ENCODE peak calls at places on chromosomes 12 and 14, in seven cellular contexts. M is K562, O is GM12892, Q is SK-N-SH, K is H1, Y is HepG2, Z is GM12878. F is an unnamed sample.

GRCh38 chr14:99701260-99701659 is 17.2 kb downstream of the CYP46A1 start:
- DNase-seq in M (no peak), O (no peak), Q (no peak), K (no peak), Y (no peak), Z (no peak), F (no peak)

GRCh38 chr12:29517265-29517664 is 19.8 kb upstream of the OVCH1 start:
- DNase-seq in M (no peak), O (no peak), Q (no peak), K (no peak), Y (no peak), Z (no peak), F (no peak)

GRCh38 chr12:92848740-92849139 is 80.4 kb downstream of the EEA1 start:
- DNase-seq in M (no peak), O (no peak), Q (no peak), K (no peak), Y (no peak), Z (no peak), F (no peak)

GRCh38 chr12:126663304-126664094 is 1598.3 kb downstream of the AACS start:
- DNase-seq in M (peak), O (no peak), Q (peak), K (peak), Y (peak), Z (no peak), F (no peak)

GRCh38 chr12:48903982-48904411 is 21.3 kb downstream of the FKBP11 start:
- DNase-seq in M (peak), O (peak), Q (peak), K (no peak), Y (peak), Z (peak), F (peak)

GRCh38 chr12:19575307-19576243 is 136.3 kb downstream of the AEBP2 start:
- DNase-seq in M (no peak), O (no peak), Q (peak), K (no peak), Y (peak), Z (no peak), F (no peak)

GRCh38 chr12:113173081-113173698 is 12.1 kb downstream of the DDX54 start:
- DNase-seq in M (no peak), O (no peak), Q (no peak), K (no peak), Y (no peak), Z (no peak), F (no peak)

GRCh38 chr12:47781479-47782371 is 8.7 kb downstream of the SLC48A1 start:
- DNase-seq in M (no peak), O (no peak), Q (no peak), K (no peak), Y (no peak), Z (no peak), F (no peak)

GRCh38 chr12:1738480-1738879 is 47.6 kb downstream of the ADIPOR2 start:
- DNase-seq in M (peak), O (no peak), Q (no peak), K (no peak), Y (no peak), Z (no peak), F (no peak)

GRCh38 chr12:119308743-119309456 is 25.6 kb upstream of the CCDC60 start:
- DNase-seq in M (no peak), O (no peak), Q (no peak), K (no peak), Y (no peak), Z (no peak), F (no peak)

GRCh38 chr12:6370994-6371754 is 4.2 kb downstream of the SCNN1A start:
- DNase-seq in M (peak), O (no peak), Q (no peak), K (peak), Y (peak), Z (peak), F (no peak)

GRCh38 chr14:103545219-103545914 is 16.4 kb downstream of the TRMT61A start:
- DNase-seq in M (no peak), O (peak), Q (peak), K (no peak), Y (no peak), Z (no peak), F (no peak)

GRCh38 chr14:57378661-57379060 is 11.7 kb upstream of the NAA30 start:
- DNase-seq in M (no peak), O (no peak), Q (no peak), K (no peak), Y (no peak), Z (no peak), F (no peak)

GRCh38 chr14:66643344-66643743 is 135.4 kb downstream of the GPHN start:
- DNase-seq in M (no peak), O (no peak), Q (no peak), K (no peak), Y (no peak), Z (no peak), F (no peak)

GRCh38 chr12:46667547-46667946 is 158.2 kb downstream of the SLC38A4 start:
- DNase-seq in M (no peak), O (no peak), Q (no peak), K (no peak), Y (no peak), Z (no peak), F (no peak)
- TF ChIP-seq TAF1 in M (no peak), O (no peak), Q (no peak), K (no peak), Y (no peak), Z (no peak), F (no peak)

DNA sequence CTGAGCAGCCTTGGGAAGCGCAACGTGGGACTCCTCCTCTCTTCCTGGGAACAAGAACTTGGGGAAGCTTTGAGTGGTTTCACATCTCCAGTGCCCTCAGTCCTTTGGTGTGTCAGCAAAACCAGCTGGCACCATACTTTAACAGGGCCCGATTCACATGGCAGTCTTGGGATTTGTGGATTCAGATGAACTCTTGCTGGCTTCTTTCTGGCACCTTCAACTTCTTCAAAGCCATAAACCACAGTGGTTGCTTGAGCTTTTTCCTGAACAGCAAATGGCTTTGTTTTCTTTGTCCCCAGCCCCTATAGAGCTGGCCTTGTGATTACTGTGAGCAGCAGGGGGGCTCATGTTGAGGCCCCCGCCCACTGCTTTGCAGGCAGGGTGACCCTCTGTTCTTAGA is 66.6 kb downstream of the PPM1A start:
- DNase-seq in M (no peak), O (no peak), Q (no peak), K (no peak), Y (no peak), Z (no peak), F (no peak)
- TF ChIP-seq TAF1 in M (no peak), O (no peak), Q (no peak), K (no peak), Y (no peak), Z (no peak), F (no peak)

DNA sequence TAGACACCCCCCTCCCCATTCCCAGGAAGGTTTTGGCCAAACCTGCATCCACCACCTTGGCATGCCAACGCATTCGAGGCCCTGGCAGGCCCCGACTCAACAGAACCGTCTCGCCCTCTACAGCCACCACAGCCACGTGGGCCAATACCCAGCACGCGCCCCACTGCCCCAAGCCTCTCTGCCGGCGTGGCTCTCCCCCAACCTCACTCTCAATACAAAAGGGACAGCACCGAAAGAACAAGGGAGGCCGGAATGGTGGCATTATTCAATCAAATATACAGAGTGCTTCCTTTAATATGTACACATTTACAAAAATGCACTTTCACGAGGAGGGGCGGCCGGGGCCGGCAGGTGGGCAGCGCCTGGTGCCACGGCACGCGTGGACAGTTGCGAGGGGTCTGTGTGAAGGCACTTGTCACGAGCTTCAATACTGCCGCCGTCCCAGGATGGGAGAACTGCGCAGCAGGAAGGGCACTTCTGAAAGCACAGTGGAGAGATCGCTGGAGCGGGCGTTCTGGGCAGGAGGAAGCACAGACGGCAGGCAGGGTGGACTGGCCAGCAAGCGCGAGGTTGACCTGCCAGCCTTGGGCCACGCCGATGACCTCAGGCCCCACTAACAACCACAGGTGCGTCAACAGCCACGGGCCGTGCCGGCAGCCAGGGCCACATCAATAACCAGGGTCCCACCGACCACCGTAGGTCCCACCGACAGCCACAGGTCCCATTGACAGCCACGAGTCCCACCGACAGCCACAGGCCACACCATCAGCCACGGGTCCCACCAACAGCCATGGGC is 26.9 kb downstream of the JAG2 start:
- DNase-seq in M (no peak), O (no peak), Q (no peak), K (no peak), Y (no peak), Z (no peak), F (no peak)
- TF ChIP-seq TAF1 in M (no peak), O (no peak), Q (no peak), K (no peak), Y (no peak), Z (no peak), F (no peak)

DNA sequence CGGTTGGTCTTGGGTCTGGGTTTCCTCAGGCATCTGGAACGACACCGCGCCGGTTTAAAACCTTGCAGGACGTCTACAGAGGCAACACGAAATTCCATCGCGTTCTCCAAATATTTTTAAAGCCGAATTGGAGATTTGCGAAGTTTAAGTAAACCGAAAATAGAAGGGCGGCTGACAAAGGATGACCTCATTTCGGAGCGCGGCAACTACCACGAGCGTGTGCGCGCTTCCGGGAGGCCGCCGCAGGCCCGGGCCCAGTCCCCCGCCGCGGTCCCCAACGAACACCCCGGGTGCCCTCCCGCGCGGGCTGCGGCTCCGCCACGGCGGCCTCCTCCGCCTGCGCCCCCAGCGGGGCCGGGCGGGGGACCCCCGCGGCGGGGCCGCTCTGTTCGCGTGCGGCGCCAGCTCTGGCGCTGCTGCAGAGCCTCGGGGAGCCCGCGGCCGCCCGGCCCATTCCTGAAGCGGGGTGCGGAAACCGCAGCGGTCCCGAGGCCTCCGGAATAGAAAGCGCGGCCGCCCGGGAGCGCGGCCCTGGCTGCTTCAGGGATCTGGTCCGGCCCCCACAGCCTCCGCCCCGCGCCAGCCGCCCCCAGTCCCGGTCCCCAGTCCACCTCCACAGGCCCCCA is 385 bp downstream of the HSP90AA1 start:
- DNase-seq in M (peak), O (no peak), Q (peak), K (no peak), Y (no peak), Z (no peak), F (no peak)
- TF ChIP-seq TAF1 in M (no peak), O (no peak), Q (no peak), K (no peak), Y (no peak), Z (no peak), F (no peak)

DNA sequence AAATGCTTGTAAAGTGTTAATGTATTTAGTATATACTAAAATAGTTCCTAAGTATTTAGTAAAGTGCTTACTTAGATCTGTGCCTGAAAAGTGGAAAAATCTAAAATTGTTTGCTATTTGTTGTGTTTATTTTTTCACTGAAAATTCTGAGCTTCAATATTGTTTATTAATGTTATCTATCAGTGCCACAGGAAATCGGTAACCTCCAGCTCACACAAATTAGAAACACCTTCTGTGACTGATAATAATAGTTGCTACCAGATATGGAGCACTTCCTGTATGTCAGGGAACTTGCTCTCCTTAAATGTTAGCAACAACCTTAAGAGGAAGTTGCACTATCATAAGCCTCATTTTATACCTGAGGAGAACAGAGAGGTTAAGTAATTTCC is 735 bp upstream of the LRP10 start:
- DNase-seq in M (no peak), O (no peak), Q (no peak), K (no peak), Y (no peak), Z (no peak), F (no peak)
- TF ChIP-seq TAF1 in M (no peak), O (no peak), Q (no peak), K (no peak), Y (no peak), Z (no peak), F (no peak)

GRCh38 chr14:96582995-96583394 is 80.8 kb downstream of the PAPOLA start:
- DNase-seq in M (no peak), O (no peak), Q (peak), K (no peak), Y (no peak), Z (no peak), F (no peak)

GRCh38 chr14:96582641-96582980 is 80.4 kb downstream of the PAPOLA start:
- DNase-seq in M (no peak), O (no peak), Q (peak), K (no peak), Y (no peak), Z (no peak), F (no peak)

GRCh38 chr14:96584199-96584906 is 82.2 kb downstream of the PAPOLA start:
- DNase-seq in M (peak), O (peak), Q (peak), K (peak), Y (peak), Z (no peak), F (peak)

GRCh38 chr14:96584907-96585671 is 82.9 kb downstream of the PAPOLA start:
- DNase-seq in M (no peak), O (no peak), Q (peak), K (no peak), Y (no peak), Z (no peak), F (no peak)

GRCh38 chr14:96583605-96584041 is 81.4 kb downstream of the PAPOLA start:
- DNase-seq in M (no peak), O (no peak), Q (no peak), K (no peak), Y (no peak), Z (no peak), F (no peak)
- TF ChIP-seq TAF1 in M (no peak), O (no peak), Q (no peak), K (no peak), Y (no peak), Z (no peak), F (no peak)

F was measured in GM12891.